ENCODE peak calls at places on chromosome 20, in four cellular contexts. G, Y, V and W are unnamed samples.

GRCh38 chr20:51460569-51461265 is 81.8 kb downstream of the NFATC2 start:
- DNase-seq in V (no peak), G (no peak), Y (peak; percentile 98), W (peak; percentile 92)

GRCh38 chr20:50129662-50130345 is 16.9 kb upstream of the UBE2V1 start:
- DNase-seq in G (no peak), V (no peak), Y (no peak), W (no peak)

GRCh38 chr20:49888341-49889244 is 26.7 kb downstream of the SPATA2 start:
- DNase-seq in Y (peak; percentile 77), G (peak; percentile 78), V (peak; percentile 72), W (peak; percentile 80)

GRCh38 chr20:5881714-5882113 is 68.6 kb downstream of the TRMT6 start:
- DNase-seq in V (no peak), G (no peak), Y (peak; percentile 9), W (no peak)

GRCh38 chr20:46423882-46424482 is 17.6 kb upstream of the ELMO2 start:
- DNase-seq in Y (no peak), V (no peak), G (peak; percentile 54), W (no peak)

GRCh38 chr20:10788055-10788454 is 114.3 kb upstream of the JAG1 start:
- DNase-seq in G (no peak), Y (no peak), V (no peak), W (no peak)

GRCh38 chr20:39880890-39881289 is 808.1 kb downstream of the MAFB start:
- DNase-seq in V (no peak), Y (no peak), G (no peak), W (peak; percentile 38)

GRCh38 chr20:35311409-35311808 is 19.2 kb upstream of the FAM83C start:
- DNase-seq in V (no peak), Y (no peak), G (peak; percentile 94), W (peak; percentile 45)

GRCh38 chr20:44552039-44552438 is 30.2 kb upstream of the SERINC3 start:
- DNase-seq in Y (no peak), V (no peak), G (no peak), W (no peak)

GRCh38 chr20:45924391-45925261 is 9.9 kb upstream of the PCIF1 start:
- DNase-seq in G (no peak), V (no peak), Y (no peak), W (no peak)

GRCh38 chr20:60782959-60783625 is 469.0 kb upstream of the CDH4 start:
- DNase-seq in G (no peak), Y (no peak), V (no peak), W (no peak)

GRCh38 chr20:43983904-43984361 is 69.3 kb downstream of the TOX2 start:
- DNase-seq in V (no peak), Y (no peak), G (no peak), W (no peak)

GRCh38 chr20:62628691-62629090 is 13.6 kb upstream of the SLCO4A1 start:
- DNase-seq in Y (no peak), V (no peak), G (peak; percentile 96), W (no peak)

GRCh38 chr20:56941101-56941686 is 312.1 kb downstream of the TFAP2C start:
- DNase-seq in G (no peak), V (no peak), Y (no peak), W (no peak)

GRCh38 chr20:3744806-3745685 is 12.6 kb downstream of the HSPA12B start:
- DNase-seq in V (no peak), Y (peak; percentile 87), G (peak; percentile 15), W (peak; percentile 57)

GRCh38 chr20:13873814-13874213 is 89.0 kb downstream of the NDUFAF5 start:
- DNase-seq in G (no peak), V (no peak), Y (no peak), W (no peak)
- H3K4me3 ChIP-seq in G (no peak overlapping the region), V (no peak overlapping the region), Y (no peak overlapping the region), W (no peak overlapping the region)

GRCh38 chr20:59472059-59472458 is 132.3 kb upstream of the PHACTR3 start:
- DNase-seq in G (no peak), V (no peak), Y (no peak), W (no peak)
- TF ChIP-seq CTCF in G (no peak), V (no peak), Y (no peak), W (no peak)

GRCh38 chr20:17681741-17682102 is 320 bp downstream of the RRBP1 start:
- DNase-seq in V (no peak), Y (no peak), G (no peak), W (no peak)
- H3K4me3 ChIP-seq in V (peak overlapping the region; percentile 92), Y (peak overlapping the region; percentile 74), G (peak overlapping the region; percentile 77), W (peak overlapping the region; percentile 71)

GRCh38 chr20:14193885-14194284 is 143.5 kb downstream of the FLRT3 start:
- DNase-seq in Y (no peak), V (no peak), G (peak; percentile 28), W (no peak)
- TF ChIP-seq CTCF in Y (no peak), V (no peak), G (peak; percentile 46), W (no peak)

GRCh38 chr20:64055893-64056638 is 6.6 kb upstream of the SOX18 start:
- DNase-seq in Y (no peak), G (peak; percentile 10), V (no peak), W (peak; percentile 40)

GRCh38 chr20:64052326-64052722 is 2.9 kb upstream of the SOX18 start:
- DNase-seq in Y (no peak), G (no peak), V (no peak), W (no peak)

GRCh38 chr20:64052987-64053840 is 3.8 kb upstream of the SOX18 start:
- DNase-seq in G (no peak), V (no peak), Y (no peak), W (no peak)

GRCh38 chr20:64055396-64055892 is 6.0 kb upstream of the SOX18 start:
- DNase-seq in G (no peak), Y (no peak), V (no peak), W (no peak)

GRCh38 chr20:64053841-64054661 is 4.6 kb upstream of the SOX18 start:
- DNase-seq in Y (peak; percentile 69), V (no peak), G (peak; percentile 37), W (no peak)
- H3K4me3 ChIP-seq in Y (no peak overlapping the region), V (no peak overlapping the region), G (no peak overlapping the region), W (no peak overlapping the region)

GRCh38 chr20:41571006-41571405 is 47.2 kb downstream of the CHD6 start:
- DNase-seq in Y (no peak), G (no peak), V (no peak), W (no peak)

GRCh38 chr20:41573955-41574354 is 44.2 kb downstream of the CHD6 start:
- DNase-seq in V (no peak), G (no peak), Y (no peak), W (no peak)

GRCh38 chr20:41574802-41575389 is 43.3 kb downstream of the CHD6 start:
- DNase-seq in V (no peak), Y (no peak), G (no peak), W (no peak)

GRCh38 chr20:41570552-41570951 is 47.6 kb downstream of the CHD6 start:
- DNase-seq in Y (no peak), V (no peak), G (no peak), W (no peak)

DNA sequence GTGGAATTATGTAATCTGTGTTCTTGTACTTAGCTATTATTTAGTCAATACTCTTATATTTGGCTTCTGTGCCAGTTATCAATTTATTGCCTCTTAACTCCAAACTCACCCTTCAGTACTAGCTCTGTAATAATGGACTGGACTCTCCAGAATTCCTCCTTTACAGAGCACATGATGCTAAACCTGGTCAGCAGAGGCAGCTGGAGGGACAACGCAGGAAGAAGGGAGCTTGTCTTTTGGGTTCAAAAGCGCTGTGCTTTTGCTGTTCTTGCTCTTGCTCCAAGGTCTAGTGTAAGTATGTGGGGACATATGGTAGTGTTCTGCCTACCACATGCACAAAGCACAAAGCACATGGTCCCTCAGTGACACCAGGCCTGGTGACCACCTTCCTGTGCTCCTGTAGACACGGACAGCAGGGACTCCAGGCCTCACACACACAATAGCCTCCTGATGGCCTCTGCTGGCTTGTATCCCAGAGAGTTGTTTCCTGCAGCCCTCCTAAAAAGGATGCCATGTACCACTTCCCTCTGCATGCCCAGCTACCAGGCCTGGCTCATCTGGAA is 46.1 kb downstream of the CHD6 start:
- DNase-seq in G (no peak), Y (no peak), V (no peak), W (no peak)
- TF ChIP-seq CTCF in G (no peak), Y (peak; percentile 45), V (no peak), W (no peak)

DNA sequence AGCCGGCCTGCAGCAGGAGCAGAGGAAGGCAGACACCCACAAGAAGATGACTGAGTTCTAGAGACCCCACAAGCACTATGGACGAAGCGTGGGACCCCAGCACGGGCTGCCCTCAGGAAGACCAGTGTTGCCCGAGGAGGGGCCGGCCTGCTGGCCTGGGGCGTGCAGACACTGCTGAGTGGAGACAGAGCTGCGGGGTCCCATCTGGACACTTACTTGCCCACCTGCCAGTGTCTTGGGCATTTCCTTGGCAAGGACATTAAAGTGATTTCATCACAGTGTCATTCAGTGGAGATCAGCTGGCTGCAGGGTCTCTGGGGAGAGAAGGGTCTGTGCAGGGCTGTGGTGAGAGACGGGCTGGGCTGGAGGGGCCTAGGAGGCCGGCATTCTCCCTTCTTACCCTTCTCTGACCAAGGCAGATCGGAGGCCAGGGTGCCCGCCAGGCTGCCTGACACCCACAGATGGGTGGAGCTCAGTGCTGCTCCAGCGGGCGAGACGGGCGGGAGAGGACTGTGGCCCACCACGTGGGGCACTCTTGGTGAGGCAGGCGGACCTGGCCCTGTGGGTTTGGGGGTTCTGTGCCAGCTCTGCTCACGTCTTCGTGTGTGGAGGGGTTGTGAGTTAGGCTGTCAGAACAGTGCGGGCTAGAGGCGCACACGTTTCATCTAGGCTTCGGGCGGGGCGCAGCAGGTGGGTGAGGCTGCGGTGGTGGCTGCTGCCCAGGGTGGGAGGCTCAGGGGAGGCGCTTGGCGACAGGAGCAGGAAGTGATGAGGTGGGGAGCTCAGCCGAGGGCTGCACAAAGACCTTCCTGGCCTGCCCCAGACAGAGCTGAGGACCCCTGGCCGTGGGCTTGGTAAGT is at the start of gene LIME1:
- DNase-seq in G (no peak), V (no peak), Y (peak; percentile 83), W (peak; percentile 87)
- H3K4me3 ChIP-seq in G (no peak within 1 kb of the TSS), V (peak within 1 kb of the TSS; percentile 78), Y (peak within 1 kb of the TSS; percentile 70), W (peak within 1 kb of the TSS; percentile 69)